ENCODE peak calls at places on chromosomes 5 and 9, in eight cellular contexts. O, J, Y, F, Z, V, U and L are unnamed samples.

GRCh38 chr5:90590-91547 is 1.1 kb upstream of the PLEKHG4B start:
- DNase-seq in O (no peak), J (no peak), Y (peak), F (no peak), Z (no peak), V (peak), U (no peak), L (peak)

GRCh38 chr9:15087031-15087417 is 176.8 kb upstream of the FREM1 start:
- DNase-seq in O (no peak), J (no peak), Y (no peak), F (no peak), Z (peak), V (no peak), U (no peak), L (no peak)

GRCh38 chr5:39138892-39139291 is 64.7 kb upstream of the RICTOR start:
- DNase-seq in O (no peak), J (no peak), Y (no peak), F (peak), Z (peak), V (peak), U (no peak), L (no peak)

GRCh38 chr9:96150324-96151023 is 151.5 kb downstream of the HSD17B3 start:
- DNase-seq in O (peak), J (peak), Y (peak), F (no peak), Z (no peak), V (peak), U (no peak), L (peak)

GRCh38 chr9:129624947-129625346 is 1.0 kb upstream of the NTMT1 start:
- DNase-seq in O (peak), J (no peak), Y (no peak), F (no peak), Z (peak), V (no peak), U (no peak), L (peak)

GRCh38 chr5:149443210-149443609 is 64.1 kb upstream of the IL17B start:
- DNase-seq in O (no peak), J (no peak), Y (no peak), F (no peak), Z (no peak), V (no peak), U (no peak), L (no peak)

GRCh38 chr5:35771321-35771720 is 85.4 kb upstream of the IL7R start:
- DNase-seq in O (no peak), J (no peak), Y (no peak), F (no peak), Z (peak), V (peak), U (no peak), L (no peak)

GRCh38 chr5:134125195-134126015 is 10.9 kb downstream of the TCF7 start:
- DNase-seq in O (peak), J (no peak), Y (peak), F (no peak), Z (peak), V (peak), U (peak), L (no peak)

GRCh38 chr5:166980666-166981065 is 1310.8 kb upstream of the WWC1 start:
- DNase-seq in O (no peak), J (no peak), Y (no peak), F (no peak), Z (no peak), V (no peak), U (no peak), L (no peak)

GRCh38 chr9:79651251-79651795 is 79.6 kb downstream of the TLE4 start:
- DNase-seq in O (no peak), J (no peak), Y (no peak), F (no peak), Z (no peak), V (peak), U (no peak), L (no peak)

GRCh38 chr5:115685966-115686691 is 60.3 kb upstream of the TMED7 start:
- DNase-seq in O (no peak), J (peak), Y (no peak), F (no peak), Z (no peak), V (peak), U (no peak), L (no peak)

GRCh38 chr9:35650341-35651158 is at the start of gene SIT1:
- DNase-seq in O (peak), J (peak), Y (no peak), F (no peak), Z (no peak), V (no peak), U (no peak), L (peak)

GRCh38 chr9:70600479-70600878 is 186.0 kb upstream of the KLF9 start:
- DNase-seq in O (no peak), J (peak), Y (no peak), F (no peak), Z (peak), V (peak), U (peak), L (no peak)

GRCh38 chr5:112366987-112367386 is 52.1 kb downstream of the EPB41L4A start:
- DNase-seq in O (peak), J (no peak), Y (no peak), F (peak), Z (no peak), V (no peak), U (no peak), L (peak)
- TF ChIP-seq CTCF in O (peak), J (no peak), Y (no peak), F (no peak), Z (no peak), V (no peak), U (no peak), L (peak)

GRCh38 chr9:109652971-109653370 is 127.0 kb upstream of the PALM2AKAP2 start:
- DNase-seq in O (peak), J (no peak), Y (no peak), F (peak), Z (peak), V (peak), U (no peak), L (no peak)
- TF ChIP-seq CTCF in O (peak), J (no peak), Y (peak), F (peak), Z (peak), V (peak), U (no peak), L (no peak)

GRCh38 chr5:66680804-66681203 is 84.6 kb downstream of the MAST4 start:
- DNase-seq in O (no peak), J (no peak), Y (no peak), F (no peak), Z (no peak), V (no peak), U (no peak), L (no peak)
- TF ChIP-seq CTCF in O (no peak), J (no peak), Y (no peak), F (no peak), Z (no peak), V (no peak), U (no peak), L (no peak)

GRCh38 chr5:76616206-76616605 is 7.0 kb downstream of the F2RL2 start:
- DNase-seq in O (no peak), J (no peak), Y (no peak), F (no peak), Z (no peak), V (no peak), U (no peak), L (no peak)

GRCh38 chr5:76615759-76616158 is 7.4 kb downstream of the F2RL2 start:
- DNase-seq in O (no peak), J (no peak), Y (no peak), F (no peak), Z (peak), V (peak), U (no peak), L (no peak)

GRCh38 chr5:76610196-76610595 is 13.0 kb downstream of the F2RL2 start:
- DNase-seq in O (no peak), J (no peak), Y (no peak), F (no peak), Z (no peak), V (peak), U (no peak), L (no peak)

GRCh38 chr5:76608833-76609232 is 14.4 kb downstream of the F2RL2 start:
- DNase-seq in O (peak), J (no peak), Y (no peak), F (peak), Z (peak), V (peak), U (no peak), L (peak)

GRCh38 chr5:76612942-76613341 is 10.3 kb downstream of the F2RL2 start:
- DNase-seq in O (no peak), J (no peak), Y (no peak), F (no peak), Z (no peak), V (no peak), U (no peak), L (no peak)
- TF ChIP-seq CTCF in O (no peak), J (no peak), Y (no peak), F (no peak), Z (no peak), V (no peak), U (no peak), L (no peak)

DNA sequence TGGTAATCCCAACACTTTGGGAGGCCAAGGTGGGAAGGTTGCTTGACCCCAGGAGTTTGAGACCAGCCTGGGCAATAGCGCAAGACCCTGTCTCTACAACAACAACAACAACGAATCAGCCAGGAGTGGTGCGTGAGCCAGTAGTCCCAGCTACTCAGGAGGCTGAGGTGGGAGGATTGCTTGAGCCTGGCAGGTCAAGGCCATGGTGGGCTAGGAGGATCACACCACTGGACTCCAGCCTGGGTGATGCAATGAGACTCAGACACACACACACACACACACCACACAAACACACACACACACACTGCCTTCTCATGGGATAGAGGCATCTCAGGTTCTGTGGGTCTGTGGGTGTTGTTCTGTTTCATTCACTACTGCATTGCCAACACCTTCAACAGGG is 115.0 kb downstream of the DCP2 start:
- DNase-seq in O (no peak), J (no peak), Y (no peak), F (no peak), Z (no peak), V (no peak), U (no peak), L (no peak)
- TF ChIP-seq CTCF in O (no peak), J (no peak), Y (no peak), F (no peak), Z (no peak), V (no peak), U (no peak), L (no peak)